ENCODE peak calls at places on chromosome 16, in five cellular contexts. One of them, this sample, is unnamed. For H3K4me1, the result is how much of the 10 kb centered on the place peaks cover.

GRCh38 chr16:88885693-88886253 is 19.3 kb upstream of the PABPN1L start:
- DNase-seq in upper lobe of right lung: no peak
- DNase-seq in transverse colon: no peak
- DNase-seq in pancreas: no peak
- DNase-seq in CD8-positive, alpha-beta T cell: no peak
- DNase-seq in this sample: no peak

GRCh38 chr16:4260360-4260759 is 12.5 kb downstream of the TFAP4 start:
- DNase-seq in transverse colon: peak
- DNase-seq in CD8-positive, alpha-beta T cell: no peak
- DNase-seq in upper lobe of right lung: peak
- DNase-seq in pancreas: peak
- DNase-seq in this sample: no peak

GRCh38 chr16:88856828-88857727 is at the start of the genes GALNS and TRAPPC2L:
- DNase-seq in transverse colon: peak
- DNase-seq in CD8-positive, alpha-beta T cell: peak
- DNase-seq in pancreas: peak
- DNase-seq in upper lobe of right lung: peak
- DNase-seq in this sample: peak

GRCh38 chr16:11217651-11218323 is 38.2 kb downstream of the SOCS1 start:
- DNase-seq in pancreas: no peak
- DNase-seq in upper lobe of right lung: no peak
- DNase-seq in CD8-positive, alpha-beta T cell: no peak
- DNase-seq in transverse colon: no peak
- DNase-seq in this sample: no peak

GRCh38 chr16:15810411-15810810 is 46.4 kb downstream of the MYH11 start:
- DNase-seq in CD8-positive, alpha-beta T cell: no peak
- DNase-seq in transverse colon: no peak
- DNase-seq in pancreas: no peak
- DNase-seq in upper lobe of right lung: no peak
- DNase-seq in this sample: no peak

GRCh38 chr16:88378836-88379693 is 3.7 kb upstream of the ZNF469 start:
- DNase-seq in upper lobe of right lung: peak
- DNase-seq in pancreas: peak
- DNase-seq in CD8-positive, alpha-beta T cell: no peak
- DNase-seq in transverse colon: no peak
- DNase-seq in this sample: no peak

GRCh38 chr16:65576631-65577030 is 454.8 kb upstream of the CDH11 start:
- DNase-seq in pancreas: no peak
- DNase-seq in transverse colon: no peak
- DNase-seq in upper lobe of right lung: no peak
- DNase-seq in CD8-positive, alpha-beta T cell: no peak
- DNase-seq in this sample: no peak

GRCh38 chr16:84881702-84882521 is 62.1 kb downstream of the CRISPLD2 start:
- DNase-seq in upper lobe of right lung: no peak
- DNase-seq in CD8-positive, alpha-beta T cell: no peak
- DNase-seq in transverse colon: no peak
- DNase-seq in pancreas: no peak
- DNase-seq in this sample: no peak

GRCh38 chr16:79758615-79759346 is 158.2 kb upstream of the MAF start:
- DNase-seq in transverse colon: no peak
- DNase-seq in upper lobe of right lung: no peak
- DNase-seq in pancreas: no peak
- DNase-seq in CD8-positive, alpha-beta T cell: no peak
- DNase-seq in this sample: no peak

GRCh38 chr16:79605999-79606398 is 5.5 kb upstream of the MAF start:
- DNase-seq in pancreas: no peak
- DNase-seq in transverse colon: no peak
- DNase-seq in CD8-positive, alpha-beta T cell: no peak
- DNase-seq in upper lobe of right lung: no peak
- DNase-seq in this sample: peak

GRCh38 chr16:46629331-46629843 is 8.2 kb upstream of the SHCBP1 start:
- DNase-seq in pancreas: no peak
- DNase-seq in CD8-positive, alpha-beta T cell: no peak
- DNase-seq in transverse colon: no peak
- DNase-seq in upper lobe of right lung: no peak
- DNase-seq in this sample: no peak

GRCh38 chr16:79402356-79402755 is 198.2 kb downstream of the MAF start:
- DNase-seq in CD8-positive, alpha-beta T cell: no peak
- DNase-seq in upper lobe of right lung: no peak
- DNase-seq in pancreas: no peak
- DNase-seq in transverse colon: peak
- DNase-seq in this sample: no peak

GRCh38 chr16:30984669-30985400 is at the start of gene HSD3B7:
- DNase-seq in upper lobe of right lung: peak
- DNase-seq in pancreas: peak
- DNase-seq in CD8-positive, alpha-beta T cell: peak
- DNase-seq in transverse colon: peak
- DNase-seq in this sample: peak
- TF ChIP-seq CTCF in upper lobe of right lung: peak
- TF ChIP-seq CTCF in pancreas: peak
- TF ChIP-seq CTCF in CD8-positive, alpha-beta T cell: peak
- TF ChIP-seq CTCF in transverse colon: peak
- TF ChIP-seq CTCF in this sample: peak

GRCh38 chr16:381788-382717 is at the start of gene PGAP6:
- DNase-seq in pancreas: peak
- DNase-seq in upper lobe of right lung: peak
- DNase-seq in CD8-positive, alpha-beta T cell: peak
- DNase-seq in transverse colon: peak
- DNase-seq in this sample: no peak
- H3K27ac ChIP-seq in pancreas: peak
- H3K27ac ChIP-seq in upper lobe of right lung: peak
- H3K27ac ChIP-seq in CD8-positive, alpha-beta T cell: peak
- H3K27ac ChIP-seq in transverse colon: peak
- H3K27ac ChIP-seq in this sample: peak

GRCh38 chr16:73034374-73034773 is 13.6 kb downstream of the ZFHX3 start:
- DNase-seq in CD8-positive, alpha-beta T cell: no peak
- DNase-seq in pancreas: no peak
- DNase-seq in transverse colon: no peak
- DNase-seq in upper lobe of right lung: no peak
- DNase-seq in this sample: no peak

GRCh38 chr16:73040136-73040535 is 7.8 kb downstream of the ZFHX3 start:
- DNase-seq in CD8-positive, alpha-beta T cell: no peak
- DNase-seq in pancreas: no peak
- DNase-seq in upper lobe of right lung: no peak
- DNase-seq in transverse colon: no peak
- DNase-seq in this sample: no peak

GRCh38 chr16:73037845-73038570 is 9.9 kb downstream of the ZFHX3 start:
- DNase-seq in transverse colon: no peak
- DNase-seq in pancreas: no peak
- DNase-seq in upper lobe of right lung: no peak
- DNase-seq in CD8-positive, alpha-beta T cell: no peak
- DNase-seq in this sample: no peak

GRCh38 chr16:73036074-73036826 is 11.7 kb downstream of the ZFHX3 start:
- DNase-seq in pancreas: no peak
- DNase-seq in transverse colon: no peak
- DNase-seq in CD8-positive, alpha-beta T cell: no peak
- DNase-seq in upper lobe of right lung: peak
- DNase-seq in this sample: no peak

DNA sequence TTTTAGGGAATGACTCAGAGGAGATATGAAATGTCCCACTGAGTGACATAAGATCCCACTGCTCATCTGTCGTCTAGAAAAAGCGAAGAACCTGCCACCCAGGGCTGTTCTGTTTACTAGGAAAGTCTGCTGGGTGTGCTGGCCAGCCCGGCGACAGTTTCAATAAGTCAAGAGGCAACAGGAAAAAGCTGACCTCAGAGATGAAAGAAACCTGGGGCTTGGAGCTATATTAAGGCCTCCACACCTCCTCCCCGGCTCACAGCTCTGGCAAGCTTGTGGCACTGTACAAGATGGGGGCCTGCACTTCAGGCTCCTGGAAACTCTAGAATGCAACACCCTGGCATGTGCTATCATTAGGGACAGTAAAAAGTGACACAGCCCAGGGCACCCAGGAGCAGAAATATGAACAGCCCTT is 10.6 kb downstream of the ZFHX3 start:
- DNase-seq in upper lobe of right lung: no peak
- DNase-seq in pancreas: no peak
- DNase-seq in transverse colon: no peak
- DNase-seq in CD8-positive, alpha-beta T cell: no peak
- DNase-seq in this sample: no peak
- H3K4me1 ChIP-seq in upper lobe of right lung: under half
- H3K4me1 ChIP-seq in pancreas: under half
- H3K4me1 ChIP-seq in transverse colon: under half
- H3K4me1 ChIP-seq in CD8-positive, alpha-beta T cell: under half
- H3K4me1 ChIP-seq in this sample: under half

GRCh38 chr16:81485225-81485624 is 40.6 kb downstream of the CMIP start:
- DNase-seq in pancreas: no peak
- DNase-seq in CD8-positive, alpha-beta T cell: no peak
- DNase-seq in upper lobe of right lung: no peak
- DNase-seq in transverse colon: no peak
- DNase-seq in this sample: no peak
- TF ChIP-seq CTCF in pancreas: no peak
- TF ChIP-seq CTCF in CD8-positive, alpha-beta T cell: no peak
- TF ChIP-seq CTCF in upper lobe of right lung: no peak
- TF ChIP-seq CTCF in transverse colon: no peak
- TF ChIP-seq CTCF in this sample: no peak

GRCh38 chr16:20904507-20905079 is 4.0 kb downstream of the LYRM1 start:
- DNase-seq in CD8-positive, alpha-beta T cell: no peak
- DNase-seq in transverse colon: no peak
- DNase-seq in pancreas: no peak
- DNase-seq in upper lobe of right lung: no peak
- DNase-seq in this sample: no peak
- H3K27ac ChIP-seq in CD8-positive, alpha-beta T cell: no peak
- H3K27ac ChIP-seq in transverse colon: peak
- H3K27ac ChIP-seq in pancreas: peak
- H3K27ac ChIP-seq in upper lobe of right lung: peak
- H3K27ac ChIP-seq in this sample: peak

GRCh38 chr16:9236319-9236718 is 144.9 kb downstream of the HAPSTR1 start:
- DNase-seq in CD8-positive, alpha-beta T cell: no peak
- DNase-seq in pancreas: no peak
- DNase-seq in upper lobe of right lung: no peak
- DNase-seq in transverse colon: no peak
- DNase-seq in this sample: no peak

GRCh38 chr16:9238346-9238745 is 146.9 kb downstream of the HAPSTR1 start:
- DNase-seq in transverse colon: no peak
- DNase-seq in CD8-positive, alpha-beta T cell: no peak
- DNase-seq in upper lobe of right lung: no peak
- DNase-seq in pancreas: no peak
- DNase-seq in this sample: no peak

GRCh38 chr16:9232102-9232501 is 140.7 kb downstream of the HAPSTR1 start:
- DNase-seq in CD8-positive, alpha-beta T cell: no peak
- DNase-seq in transverse colon: no peak
- DNase-seq in pancreas: no peak
- DNase-seq in upper lobe of right lung: no peak
- DNase-seq in this sample: no peak

GRCh38 chr16:9241177-9241576 is 149.7 kb downstream of the HAPSTR1 start:
- DNase-seq in CD8-positive, alpha-beta T cell: no peak
- DNase-seq in upper lobe of right lung: no peak
- DNase-seq in transverse colon: no peak
- DNase-seq in pancreas: no peak
- DNase-seq in this sample: no peak

DNA sequence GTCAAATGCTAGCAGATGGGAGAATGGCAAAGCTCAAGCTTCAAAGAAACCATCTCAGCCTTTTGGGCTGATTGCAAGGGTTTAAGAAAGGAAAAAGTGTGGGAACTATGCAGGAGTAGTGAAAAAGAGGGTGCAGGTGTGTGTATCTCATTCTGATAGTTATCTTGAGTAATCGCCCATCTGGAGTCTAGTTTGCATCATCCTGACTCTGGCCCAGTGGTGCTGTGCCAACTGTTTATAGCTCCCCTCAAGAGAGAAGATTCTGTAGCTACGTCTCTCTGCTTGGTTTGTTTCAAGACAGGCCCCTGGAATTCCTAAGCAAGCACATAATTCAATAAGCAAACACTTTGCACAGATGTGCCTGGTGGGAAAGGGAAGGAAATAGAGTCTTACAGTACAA is 144.4 kb downstream of the HAPSTR1 start:
- DNase-seq in transverse colon: no peak
- DNase-seq in CD8-positive, alpha-beta T cell: no peak
- DNase-seq in upper lobe of right lung: no peak
- DNase-seq in pancreas: no peak
- DNase-seq in this sample: no peak
- H3K4me1 ChIP-seq in transverse colon: under half
- H3K4me1 ChIP-seq in CD8-positive, alpha-beta T cell: under half
- H3K4me1 ChIP-seq in upper lobe of right lung: under half
- H3K4me1 ChIP-seq in pancreas: under half
- H3K4me1 ChIP-seq in this sample: under half

GRCh38 chr16:54957403-54957802 is 26.7 kb downstream of the IRX5 start:
- DNase-seq in upper lobe of right lung: no peak
- DNase-seq in CD8-positive, alpha-beta T cell: no peak
- DNase-seq in pancreas: no peak
- DNase-seq in transverse colon: peak
- DNase-seq in this sample: no peak
- TF ChIP-seq CTCF in upper lobe of right lung: peak
- TF ChIP-seq CTCF in CD8-positive, alpha-beta T cell: no peak
- TF ChIP-seq CTCF in pancreas: peak
- TF ChIP-seq CTCF in transverse colon: peak
- TF ChIP-seq CTCF in this sample: peak